ENCODE peak calls at places on chromosomes 4 and X, in nine cellular contexts. G is transverse colon; H is body of pancreas; O is left ventricle myocardium inferior; N is WERI-Rb-1; Y is K562; M is CD4-positive, CD25-positive, alpha-beta regulatory T cell; Z is IMR-90; X is tibial nerve. A is an unnamed sample.

GRCh38 chrX:66110112-66110511 is 53.9 kb upstream of the HEPH start:
- DNase-seq in H (peak; percentile 2), Y (peak; percentile 59), G (peak; percentile 8), M (no peak), X (no peak), N (no peak), O (no peak), Z (peak; percentile 8), A (peak; percentile 3)

GRCh38 chr4:42761804-42762203 is 104.9 kb upstream of the ATP8A1 start:
- DNase-seq in H (no peak), Y (no peak), N (no peak), O (no peak), X (no peak), Z (no peak), M (no peak), G (no peak), A (no peak)

GRCh38 chr4:98627883-98628282 is 30.5 kb downstream of the TSPAN5 start:
- DNase-seq in N (no peak), H (no peak), Z (peak; percentile 81), Y (no peak), M (no peak), G (no peak), O (no peak), X (no peak), A (no peak)

GRCh38 chrX:70826715-70827114 is 81.8 kb downstream of the TEX11 start:
- DNase-seq in H (no peak), N (no peak), G (no peak), O (no peak), X (no peak), Y (no peak), Z (no peak), M (no peak), A (no peak)

GRCh38 chr4:53992785-53993184 is 71.6 kb downstream of the CHIC2 start:
- DNase-seq in X (no peak), N (no peak), O (no peak), Y (no peak), Z (no peak), M (no peak), H (no peak), G (no peak), A (no peak)

GRCh38 chrX:12170755-12171154 is 32.5 kb downstream of the FRMPD4 start:
- DNase-seq in G (no peak), O (no peak), H (no peak), Y (no peak), M (no peak), X (no peak), Z (no peak), N (no peak), A (no peak)

GRCh38 chrX:153828308-153828707 is 2.0 kb downstream of the PDZD4 start:
- DNase-seq in O (no peak), Y (no peak), M (no peak), N (no peak), X (no peak), Z (no peak), H (no peak), G (no peak), A (no peak)

GRCh38 chr4:15423285-15423711 is 4.5 kb upstream of the C1QTNF7 start:
- DNase-seq in O (no peak), H (no peak), X (no peak), Z (no peak), M (no peak), N (no peak), G (no peak), Y (no peak), A (no peak)

GRCh38 chr4:154838155-154838554 is 57.1 kb downstream of the RBM46 start:
- DNase-seq in O (no peak), H (no peak), M (no peak), G (no peak), Y (no peak), Z (no peak), N (no peak), X (no peak), A (no peak)

GRCh38 chr4:55733874-55734437 is 85.6 kb upstream of the EXOC1L start:
- DNase-seq in G (peak; percentile 91), O (peak; percentile 35), Z (peak; percentile 3), M (no peak), N (no peak), H (peak; percentile 65), X (peak; percentile 48), Y (peak; percentile 92), A (peak; percentile 49)

DNA sequence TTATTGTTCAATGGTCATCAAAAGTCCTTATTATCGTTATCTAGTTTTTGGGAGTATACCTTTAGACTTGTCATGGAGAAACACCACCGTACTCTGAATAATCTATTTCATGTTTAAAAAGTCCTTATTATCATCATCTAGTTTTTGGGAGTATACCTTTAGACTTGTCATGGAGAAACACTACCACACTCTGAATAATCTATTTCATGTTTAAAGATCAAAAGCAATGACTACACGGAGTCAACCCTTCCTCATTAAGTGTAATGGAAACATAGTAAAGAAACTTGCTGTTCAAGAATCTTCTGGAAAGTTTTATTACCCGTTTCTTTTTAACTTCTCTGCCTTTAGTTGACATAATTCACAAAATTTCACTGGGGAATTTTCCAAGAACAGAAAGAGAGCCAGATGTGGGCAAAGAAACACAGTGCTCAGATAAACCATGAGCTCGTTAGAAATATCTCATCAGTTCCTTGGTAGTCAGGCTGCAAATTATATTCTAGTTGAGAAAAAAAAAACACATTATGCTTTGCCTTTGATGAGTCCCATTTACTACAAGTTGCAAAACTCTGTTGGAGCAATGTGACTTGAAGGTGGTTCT is 158.8 kb downstream of the AFAP1 start:
- DNase-seq in X (no peak), N (no peak), M (no peak), Z (no peak), Y (no peak), H (no peak), O (no peak), G (no peak), A (no peak)
- H3K27ac ChIP-seq in X (no peak overlapping the region), N (no peak overlapping the region), M (no peak overlapping the region), Z (no peak overlapping the region), Y (no peak overlapping the region), H (no peak overlapping the region), O (peak overlapping the region; percentile 76), G (peak overlapping the region; percentile 77), A (no peak overlapping the region)

DNA sequence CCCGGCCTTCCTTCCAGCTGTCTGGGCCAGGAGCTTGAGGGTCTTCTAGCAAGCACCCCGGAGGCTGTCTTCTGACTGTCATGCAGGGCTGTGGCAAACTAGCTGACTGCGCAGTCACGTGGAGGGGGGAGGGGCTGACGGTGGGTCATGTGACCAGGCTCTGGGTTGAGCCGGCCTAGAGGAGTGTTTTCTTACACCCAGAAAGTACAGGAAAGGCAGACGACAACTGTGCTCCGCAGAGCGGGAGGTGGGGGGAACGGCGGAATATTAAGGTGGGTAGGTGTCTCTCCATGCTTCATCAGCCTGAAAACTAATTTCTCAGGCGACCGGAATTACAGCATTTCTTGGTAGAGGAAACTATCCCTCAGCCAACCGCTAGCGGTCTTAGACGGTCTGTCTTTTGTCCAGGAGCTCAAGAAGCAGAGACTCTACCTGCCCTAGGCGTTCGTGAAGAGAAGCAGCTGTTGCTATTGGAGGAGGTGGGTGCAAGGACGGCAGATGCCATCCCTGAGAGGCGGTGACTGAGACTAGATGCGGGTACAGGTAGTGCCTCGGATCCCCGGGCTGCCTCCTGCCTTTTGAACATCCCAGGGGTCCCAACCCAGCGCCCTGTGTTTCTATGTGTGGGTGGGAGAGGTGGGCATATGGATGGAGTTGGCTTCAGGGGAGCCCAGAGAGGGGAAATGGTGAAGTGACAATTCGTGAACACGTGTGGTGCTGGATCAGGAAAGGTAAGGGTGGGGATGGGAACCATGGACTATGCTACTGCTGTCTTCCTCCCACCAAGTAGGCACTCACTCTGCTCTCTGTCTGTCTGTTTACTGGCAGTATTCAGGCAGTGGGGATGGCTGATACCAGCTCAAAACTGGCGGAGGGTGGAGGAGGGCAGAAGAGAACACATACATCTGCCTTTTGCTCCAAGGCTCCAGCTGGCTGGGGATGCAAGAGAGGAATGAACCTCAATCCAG is 8.8 kb downstream of the GPRASP1 start:
- DNase-seq in Z (peak; percentile 58), M (peak; percentile 72), Y (peak; percentile 79), N (peak; percentile 80), G (peak; percentile 88), X (peak; percentile 92), O (peak; percentile 86), H (peak; percentile 88), A (peak; percentile 53)
- H3K27ac ChIP-seq in Z (peak overlapping the region; percentile 51), M (peak overlapping the region; percentile 47), Y (peak overlapping the region; percentile 50), N (peak overlapping the region; percentile 47), G (peak overlapping the region; percentile 45), X (no peak overlapping the region), O (peak overlapping the region; percentile 71), H (peak overlapping the region; percentile 75), A (no peak overlapping the region)

GRCh38 chr4:6932918-6933317 is 23.3 kb downstream of the TBC1D14 start:
- DNase-seq in X (no peak), Z (no peak), M (no peak), N (no peak), G (no peak), Y (no peak), H (no peak), O (no peak), A (no peak)

GRCh38 chr4:6929735-6930464 is 20.3 kb downstream of the TBC1D14 start:
- DNase-seq in H (no peak), Y (no peak), O (no peak), N (no peak), Z (no peak), X (no peak), G (peak; percentile 56), M (no peak), A (no peak)

GRCh38 chr4:6929339-6929734 is 19.7 kb downstream of the TBC1D14 start:
- DNase-seq in O (no peak), H (no peak), N (no peak), G (no peak), Y (no peak), X (no peak), M (no peak), Z (no peak), A (no peak)

GRCh38 chr4:6933691-6934430 is 24.2 kb downstream of the TBC1D14 start:
- DNase-seq in O (no peak), X (no peak), N (no peak), Y (no peak), M (no peak), Z (no peak), G (no peak), H (no peak), A (no peak)

DNA sequence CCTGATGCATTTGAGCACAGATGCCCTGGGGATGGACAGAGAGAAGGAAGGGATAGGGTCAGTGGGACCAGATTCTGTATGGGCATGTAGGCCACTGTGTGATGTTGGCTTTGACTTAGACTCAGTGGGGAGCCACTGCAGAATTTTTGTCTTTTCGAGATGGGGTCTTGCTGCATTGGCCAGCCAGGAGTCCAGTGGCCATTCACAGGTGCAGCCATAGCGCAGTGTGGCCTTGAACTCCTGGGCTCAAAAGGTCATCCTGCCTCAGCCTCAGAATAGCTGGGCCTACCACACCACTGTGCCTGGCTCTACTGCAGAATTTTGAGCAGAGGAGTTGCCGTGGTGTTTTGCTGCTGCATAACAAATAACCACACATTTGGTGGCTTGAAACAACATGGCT is 22.8 kb downstream of the TBC1D14 start:
- DNase-seq in Z (no peak), H (no peak), Y (no peak), M (no peak), N (no peak), G (no peak), X (no peak), O (no peak), A (no peak)
- H3K27ac ChIP-seq in Z (no peak overlapping the region), H (no peak overlapping the region), Y (no peak overlapping the region), M (no peak overlapping the region), N (no peak overlapping the region), G (no peak overlapping the region), X (no peak overlapping the region), O (no peak overlapping the region), A (no peak overlapping the region)

DNA sequence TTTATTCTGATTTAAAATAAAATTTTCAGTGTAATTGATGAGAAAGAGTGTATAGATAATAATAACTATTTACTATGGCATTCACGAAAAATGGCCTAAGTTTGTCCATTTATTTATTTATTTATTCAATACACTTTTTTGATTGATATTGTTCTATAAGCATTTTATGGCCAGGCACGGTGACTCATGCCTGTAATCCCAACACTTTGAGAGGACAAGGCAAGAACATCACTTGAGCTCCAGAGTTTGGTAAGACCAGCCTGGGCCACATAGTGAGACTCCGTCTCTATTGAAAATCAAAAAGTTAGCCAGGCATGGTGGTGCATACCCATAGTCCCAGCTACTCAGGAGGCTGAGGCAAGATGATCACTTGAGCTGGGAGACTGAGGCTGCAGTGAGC is 25.7 kb downstream of the GASK1B start:
- DNase-seq in X (no peak), M (no peak), H (no peak), Z (no peak), Y (no peak), O (no peak), G (no peak), N (no peak), A (no peak)
- H3K27ac ChIP-seq in X (peak overlapping the region; percentile 57), M (no peak overlapping the region), H (no peak overlapping the region), Z (no peak overlapping the region), Y (no peak overlapping the region), O (no peak overlapping the region), G (no peak overlapping the region), N (no peak overlapping the region), A (no peak overlapping the region)

A was measured in SJSA1.